ENCODE peak calls at places on chromosomes 6 and 20, in four cellular contexts. Q is AG04450, O is AG04449, Y is mucosa of descending colon. V is an unnamed sample.

GRCh38 chr20:8449120-8449519 is 317.1 kb downstream of the PLCB1 start:
- DNase-seq in O (no peak), Y (no peak), Q (no peak), V (no peak)

GRCh38 chr6:53862517-53863457 is 68.0 kb downstream of the LRRC1 start:
- DNase-seq in Y (no peak), O (peak; percentile 37), Q (peak; percentile 29), V (no peak)

GRCh38 chr6:72267470-72267869 is 354.4 kb upstream of the KCNQ5 start:
- DNase-seq in Q (no peak), Y (no peak), O (no peak), V (no peak)

GRCh38 chr6:11163932-11164331 is 52.4 kb upstream of the ERVFRD-1 start:
- DNase-seq in Y (no peak), Q (no peak), O (no peak), V (no peak)

GRCh38 chr6:118652051-118652699 is 784 bp upstream of the CEP85L start:
- DNase-seq in Q (no peak), O (no peak), Y (no peak), V (no peak)

GRCh38 chr6:124535746-124536145 is 426.5 kb upstream of the RNF217 start:
- DNase-seq in Y (no peak), Q (no peak), O (no peak), V (no peak)

GRCh38 chr20:23122321-23122720 is 36.2 kb upstream of the CD93 start:
- DNase-seq in Q (no peak), O (no peak), Y (no peak), V (no peak)

GRCh38 chr6:136551103-136551502 is 881 bp upstream of the MAP7 start:
- DNase-seq in Y (no peak), O (no peak), Q (no peak), V (no peak)

GRCh38 chr20:51423810-51424209 is 118.7 kb downstream of the NFATC2 start:
- DNase-seq in O (no peak), Y (no peak), Q (no peak), V (no peak)

GRCh38 chr20:57210054-57210910 is 56.2 kb downstream of the BMP7 start:
- DNase-seq in Y (peak; percentile 40), Q (no peak), O (no peak), V (no peak)

GRCh38 chr6:74768738-74769137 is 437.1 kb downstream of the COL12A1 start:
- DNase-seq in O (no peak), Y (no peak), Q (no peak), V (no peak)

GRCh38 chr6:7075341-7075740 is 32.4 kb upstream of the RREB1 start:
- DNase-seq in Q (no peak), Y (no peak), O (no peak), V (no peak)

GRCh38 chr6:133132092-133132491 is 109.1 kb upstream of the EYA4 start:
- DNase-seq in Y (no peak), O (no peak), Q (no peak), V (peak; percentile 32)

GRCh38 chr6:119119989-119120388 is 41.5 kb upstream of the FAM184A start:
- DNase-seq in Y (no peak), O (no peak), Q (peak; percentile 23), V (peak; percentile 81)

GRCh38 chr20:25421107-25421506 is 13.6 kb downstream of the GINS1 start:
- DNase-seq in Q (no peak), O (no peak), Y (no peak), V (no peak)

GRCh38 chr6:16316741-16317251 is 78.4 kb downstream of the GMPR start:
- DNase-seq in Y (no peak), O (no peak), Q (no peak), V (no peak)

GRCh38 chr20:56439784-56440291 is 27.8 kb downstream of the CASS4 start:
- DNase-seq in Y (peak; percentile 35), Q (peak; percentile 100), O (peak; percentile 98), V (peak; percentile 26)

GRCh38 chr6:53910834-53911233 is 116.0 kb downstream of the LRRC1 start:
- DNase-seq in Q (no peak), O (no peak), Y (no peak), V (no peak)

GRCh38 chr6:28446818-28447511 is 3.7 kb upstream of the ZSCAN23 start:
- DNase-seq in O (no peak), Y (no peak), Q (no peak), V (no peak)

GRCh38 chr6:50120300-50120699 is 70.6 kb upstream of the DEFB112 start:
- DNase-seq in O (no peak), Q (no peak), Y (no peak), V (no peak)

GRCh38 chr20:32165836-32166545 is 41.6 kb downstream of the PLAGL2 start:
- DNase-seq in Q (no peak), O (no peak), Y (no peak), V (no peak)

GRCh38 chr6:156563710-156564109 is 213.5 kb upstream of the ARID1B start:
- DNase-seq in Q (no peak), O (no peak), Y (no peak), V (no peak)

GRCh38 chr6:158283304-158284005 is 28.8 kb upstream of the TULP4 start:
- DNase-seq in Q (no peak), Y (no peak), O (no peak), V (no peak)

GRCh38 chr6:110786271-110786670 is 29.0 kb downstream of the CDK19 start:
- DNase-seq in O (no peak), Q (no peak), Y (no peak), V (no peak)

GRCh38 chr6:132530293-132530974 is 7.6 kb upstream of the TAAR9 start:
- DNase-seq in Y (no peak), O (no peak), Q (peak; percentile 29), V (no peak)

GRCh38 chr20:47969426-47969825 is 184.1 kb upstream of the SULF2 start:
- DNase-seq in Y (no peak), O (no peak), Q (no peak), V (no peak)

GRCh38 chr20:47972916-47973309 is 187.6 kb upstream of the SULF2 start:
- DNase-seq in Y (no peak), O (no peak), Q (no peak), V (no peak)

GRCh38 chr20:47968541-47969310 is 183.4 kb upstream of the SULF2 start:
- DNase-seq in Q (no peak), O (no peak), Y (no peak), V (no peak)

GRCh38 chr20:47971321-47971781 is 186.1 kb upstream of the SULF2 start:
- DNase-seq in O (no peak), Q (no peak), Y (no peak), V (no peak)

DNA sequence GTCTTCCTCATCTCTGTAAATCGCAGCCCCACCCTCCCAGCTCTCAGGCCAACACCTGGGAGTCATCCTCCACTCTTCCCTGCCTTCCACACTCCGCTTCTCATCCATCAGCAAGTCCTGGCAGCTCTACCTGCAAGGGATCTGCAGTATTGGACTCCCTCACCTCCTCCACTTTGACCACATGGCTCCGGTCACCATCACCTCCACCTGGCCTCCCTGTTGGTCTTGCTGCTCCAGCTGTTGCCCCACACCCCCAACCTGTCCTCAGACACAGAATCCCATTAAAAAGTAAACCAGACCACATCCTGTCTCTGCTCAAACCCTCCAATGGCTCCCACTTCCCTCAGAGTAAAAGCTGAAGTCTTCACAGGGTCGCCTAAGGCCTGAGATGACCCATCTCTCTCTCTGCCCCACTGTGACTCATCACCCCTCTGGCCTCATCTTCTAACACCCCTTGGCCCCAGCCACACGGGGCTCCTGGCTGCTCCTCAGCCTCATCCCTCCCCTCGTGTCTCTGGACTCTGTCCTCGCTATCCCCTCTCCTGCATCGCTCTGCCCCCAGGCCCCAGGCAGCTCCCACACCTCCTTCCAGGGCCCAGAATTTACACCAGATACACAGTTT is 185.1 kb upstream of the SULF2 start:
- DNase-seq in Y (no peak), Q (no peak), O (no peak), V (no peak)
- TF ChIP-seq CTCF in Y (no peak), Q (no peak), O (no peak), V (no peak)

DNA sequence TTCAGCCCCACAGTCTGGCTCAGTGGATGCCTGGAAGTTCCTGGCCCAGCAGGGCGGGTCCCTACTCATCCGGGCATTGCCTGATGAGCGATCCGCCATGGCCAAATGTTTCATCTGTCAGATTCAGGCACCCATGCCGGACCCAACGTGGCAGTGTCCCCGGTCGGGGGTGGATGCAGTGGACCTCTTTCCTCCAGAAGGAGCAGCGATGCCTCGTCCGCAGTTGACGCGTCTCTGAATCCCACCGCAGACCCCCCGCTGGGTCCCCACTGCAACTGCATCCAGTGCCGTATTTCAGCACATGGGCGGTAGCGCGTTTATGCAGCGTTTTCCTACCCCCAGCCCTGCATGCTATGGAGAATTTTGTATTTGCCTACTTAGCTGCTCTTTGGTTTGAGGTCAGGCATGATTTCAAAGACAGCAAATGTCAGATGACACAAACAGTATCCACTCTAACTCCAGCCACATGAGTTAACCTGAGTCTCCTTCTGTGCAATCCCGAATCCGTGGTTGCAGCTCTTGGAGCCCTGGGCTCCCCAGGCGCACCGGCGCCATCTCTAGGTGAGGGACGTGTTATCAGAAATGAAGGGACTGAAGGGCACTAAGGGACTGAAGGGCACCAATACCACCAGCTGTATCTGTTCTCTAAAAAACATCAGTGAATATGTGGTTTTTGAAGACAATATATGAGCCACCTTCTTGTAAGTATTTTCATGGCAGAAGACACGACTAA is 72.6 kb upstream of the THBS2 start:
- DNase-seq in O (no peak), Q (no peak), Y (peak; percentile 38), V (no peak)
- TF ChIP-seq CTCF in O (peak; percentile 15), Q (peak; percentile 39), Y (no peak), V (peak; percentile 31)

GRCh38 chr20:62583424-62583920 is 58.8 kb upstream of the SLCO4A1 start:
- DNase-seq in Y (no peak), O (no peak), Q (no peak), V (no peak)
- TF ChIP-seq CTCF in Y (no peak), O (no peak), Q (no peak), V (peak; percentile 30)

DNA sequence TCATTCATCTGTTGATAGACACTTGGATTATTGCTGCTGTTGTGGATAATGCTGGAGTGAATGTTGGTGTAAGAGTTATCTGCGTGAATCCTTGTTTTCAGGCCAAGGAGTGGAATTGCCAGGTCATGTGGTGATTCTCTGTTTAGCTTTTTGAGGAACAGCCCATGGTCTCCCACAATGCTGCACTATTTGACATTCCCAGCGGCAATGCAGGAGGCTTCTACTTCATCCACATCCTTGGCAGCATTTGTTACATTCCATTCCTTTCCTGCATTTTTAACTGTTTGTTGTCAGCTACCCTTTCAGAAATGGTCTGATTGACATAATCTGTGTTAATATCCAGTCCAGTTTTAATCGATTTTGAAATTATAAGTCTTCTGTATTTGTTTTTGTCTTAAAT is 51.7 kb upstream of the CLDN20 start:
- DNase-seq in Q (no peak), O (no peak), Y (no peak), V (no peak)
- TF ChIP-seq CTCF in Q (no peak), O (no peak), Y (no peak), V (no peak)